ENCODE peak calls at places on chromosomes 2 and 18, in seven cellular contexts. H is IMR-90, E is endothelial cell of umbilical vein, D is right atrium auricular region, U is dorsolateral prefrontal cortex, Z is thoracic aorta, O is psoas muscle. F is an unnamed sample.
A peak's percentile ranks its signal among the peaks of the same experiment; 100 is the strongest.

GRCh38 chr2:13006829-13007715 is 290.3 kb downstream of the TRIB2 start:
- DNase-seq in H (peak; percentile 65), E (peak; percentile 83), D (peak; percentile 74), U (no peak), Z (peak; percentile 4), O (peak; percentile 30), F (peak; percentile 79)

GRCh38 chr18:76979111-76979751 is 153.4 kb downstream of the MBP start:
- DNase-seq in H (no peak), E (no peak), D (no peak), U (no peak), Z (no peak), O (no peak), F (no peak)

GRCh38 chr2:24888177-24888576 is 31.9 kb downstream of the ADCY3 start:
- DNase-seq in H (no peak), E (no peak), D (no peak), U (no peak), Z (no peak), O (no peak), F (no peak)

GRCh38 chr2:55010149-55010591 is 40.1 kb downstream of the RTN4 start:
- DNase-seq in H (peak; percentile 34), E (no peak), D (no peak), U (peak; percentile 56), Z (no peak), O (peak; percentile 33), F (peak; percentile 26)

GRCh38 chr2:20291106-20291564 is 59.5 kb downstream of the PUM2 start:
- DNase-seq in H (peak; percentile 82), E (peak; percentile 83), D (no peak), U (no peak), Z (no peak), O (no peak), F (peak; percentile 78)

GRCh38 chr2:42848270-42848669 is 55.9 kb upstream of the HAAO start:
- DNase-seq in H (no peak), E (no peak), D (no peak), U (no peak), Z (no peak), O (no peak), F (no peak)

GRCh38 chr2:60484080-60484737 is 69.2 kb downstream of the BCL11A start:
- DNase-seq in H (peak; percentile 76), E (no peak), D (no peak), U (no peak), Z (no peak), O (no peak), F (no peak)

GRCh38 chr2:119739580-119740255 is 20.0 kb upstream of the PTPN4 start:
- DNase-seq in H (no peak), E (no peak), D (no peak), U (no peak), Z (no peak), O (no peak), F (no peak)

GRCh38 chr2:45888167-45888566 is 236.7 kb downstream of the PRKCE start:
- DNase-seq in H (peak; percentile 66), E (no peak), D (no peak), U (no peak), Z (no peak), O (no peak), F (no peak)

GRCh38 chr2:120219291-120219690 is 3.9 kb downstream of the TMEM185B start:
- DNase-seq in H (no peak), E (no peak), D (peak; percentile 47), U (no peak), Z (no peak), O (no peak), F (no peak)

GRCh38 chr2:70645733-70646420 is 92.3 kb upstream of the TGFA start:
- DNase-seq in H (no peak), E (no peak), D (no peak), U (no peak), Z (no peak), O (no peak), F (no peak)

GRCh38 chr2:229731363-229731762 is 17.0 kb upstream of the DNER start:
- DNase-seq in H (no peak), E (no peak), D (no peak), U (no peak), Z (no peak), O (no peak), F (no peak)

GRCh38 chr2:120867290-120868231 is 131.9 kb downstream of the GLI2 start:
- DNase-seq in H (peak; percentile 77), E (peak; percentile 60), D (peak; percentile 87), U (peak; percentile 58), Z (peak; percentile 68), O (peak; percentile 86), F (no peak)

GRCh38 chr2:126224766-126225165 is 431.2 kb upstream of the GYPC start:
- DNase-seq in H (no peak), E (no peak), D (no peak), U (no peak), Z (no peak), O (no peak), F (no peak)

GRCh38 chr2:157821519-157822131 is 54.5 kb downstream of the ACVR1 start:
- DNase-seq in H (no peak), E (no peak), D (no peak), U (no peak), Z (no peak), O (no peak), F (no peak)

GRCh38 chr2:98282109-98282508 is 64.1 kb upstream of the CNGA3 start:
- DNase-seq in H (no peak), E (no peak), D (no peak), U (no peak), Z (no peak), O (no peak), F (no peak)

GRCh38 chr18:56221195-56222065 is 417.0 kb downstream of the TXNL1 start:
- DNase-seq in H (no peak), E (no peak), D (no peak), U (no peak), Z (no peak), O (no peak), F (no peak)

GRCh38 chr2:15189236-15189635 is 371.9 kb downstream of the NBAS start:
- DNase-seq in H (peak; percentile 26), E (no peak), D (no peak), U (no peak), Z (no peak), O (no peak), F (no peak)

GRCh38 chr2:128437181-128437520 is 118.5 kb upstream of the HS6ST1 start:
- DNase-seq in H (no peak), E (no peak), D (no peak), U (no peak), Z (no peak), O (no peak), F (no peak)

GRCh38 chr18:32761231-32761785 is 11.5 kb downstream of the KLHL14 start:
- DNase-seq in H (no peak), E (no peak), D (no peak), U (no peak), Z (no peak), O (no peak), F (no peak)

GRCh38 chr18:32763306-32763705 is 9.5 kb downstream of the KLHL14 start:
- DNase-seq in H (no peak), E (no peak), D (no peak), U (no peak), Z (no peak), O (no peak), F (no peak)

GRCh38 chr18:32760391-32760790 is 12.4 kb downstream of the KLHL14 start:
- DNase-seq in H (no peak), E (no peak), D (no peak), U (no peak), Z (no peak), O (no peak), F (no peak)

GRCh38 chr18:32764611-32765244 is 8.1 kb downstream of the KLHL14 start:
- DNase-seq in H (no peak), E (no peak), D (no peak), U (no peak), Z (no peak), O (no peak), F (no peak)

DNA sequence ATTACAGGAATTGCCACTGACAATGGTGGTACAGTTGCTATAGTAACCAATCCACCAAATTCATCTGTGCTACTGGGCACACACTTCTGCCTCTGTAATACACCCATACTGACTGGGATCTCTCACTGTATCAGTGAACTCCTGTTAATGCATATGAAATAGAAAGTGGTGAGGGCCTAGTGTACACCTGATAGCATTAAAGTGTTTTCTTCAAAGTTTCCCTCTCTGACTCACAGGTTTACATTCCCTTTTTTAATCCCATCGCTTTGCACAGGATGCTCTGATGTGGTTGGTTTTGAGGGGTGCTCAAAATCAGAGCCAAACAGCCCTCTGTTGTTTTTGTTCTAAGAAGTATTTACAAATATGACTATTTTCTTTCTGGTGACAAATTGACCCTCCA is 13.1 kb downstream of the KLHL14 start:
- DNase-seq in H (no peak), E (no peak), D (no peak), U (no peak), Z (no peak), O (no peak), F (no peak)
- H3K4me3 ChIP-seq in H (no peak overlapping the region), E (no peak overlapping the region), D (no peak overlapping the region), U (no peak overlapping the region), Z (no peak overlapping the region), O (no peak overlapping the region), F (no peak overlapping the region)

DNA sequence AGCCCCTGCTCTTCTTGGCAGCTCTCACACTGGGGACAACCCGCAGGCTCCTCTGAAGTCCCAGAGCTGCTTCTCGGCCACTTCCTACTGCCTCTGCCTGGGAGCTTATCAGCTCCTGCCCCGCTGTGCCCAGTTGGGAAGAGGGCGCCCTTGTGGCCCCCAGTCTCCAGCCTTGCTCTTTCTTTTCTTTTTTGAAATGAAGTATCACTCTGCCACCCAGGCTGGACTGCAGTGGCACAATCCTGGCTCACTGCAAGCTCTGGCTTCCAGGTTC is 20.6 kb upstream of the ALPI start:
- DNase-seq in H (no peak), E (no peak), D (no peak), U (no peak), Z (no peak), O (no peak), F (no peak)
- H3K27me3 ChIP-seq in H (peaks cover 31% of the 10 kb centered on the region), E (no peaks in the 10 kb centered on the region), D (no peaks in the 10 kb centered on the region), U (no peaks in the 10 kb centered on the region), Z (no peaks in the 10 kb centered on the region), O (no peaks in the 10 kb centered on the region), F (no peaks in the 10 kb centered on the region)

GRCh38 chr18:58235001-58235436 is 191.0 kb downstream of the NEDD4L start:
- DNase-seq in H (no peak), E (no peak), D (no peak), U (no peak), Z (no peak), O (no peak), F (no peak)
- TF ChIP-seq CTCF in H (no peak), E (no peak), D (no peak), U (no peak), Z (no peak), O (no peak), F (no peak)

GRCh38 chr2:58607479-58607878 is 366.4 kb upstream of the FANCL start:
- DNase-seq in H (no peak), E (no peak), D (no peak), U (no peak), Z (no peak), O (no peak), F (no peak)

GRCh38 chr2:58606799-58607198 is 365.7 kb upstream of the FANCL start:
- DNase-seq in H (peak; percentile 23), E (no peak), D (no peak), U (no peak), Z (no peak), O (no peak), F (no peak)

GRCh38 chr2:58614259-58614658 is 373.1 kb upstream of the FANCL start:
- DNase-seq in H (no peak), E (peak; percentile 20), D (no peak), U (no peak), Z (no peak), O (no peak), F (no peak)

GRCh38 chr2:58608146-58608545 is 367.0 kb upstream of the FANCL start:
- DNase-seq in H (no peak), E (no peak), D (no peak), U (no peak), Z (no peak), O (no peak), F (no peak)

GRCh38 chr2:58609306-58609705 is 368.2 kb upstream of the FANCL start:
- DNase-seq in H (no peak), E (no peak), D (no peak), U (no peak), Z (no peak), O (no peak), F (no peak)
- H3K4me3 ChIP-seq in H (no peak overlapping the region), E (no peak overlapping the region), D (no peak overlapping the region), U (no peak overlapping the region), Z (no peak overlapping the region), O (no peak overlapping the region), F (no peak overlapping the region)

F was measured in BE2C.